ENCODE peak calls at places on chromosomes 16 and 17, in ten cellular contexts. Q, Y, Z, T, H, F, U, D, B and E are unnamed samples.

GRCh38 chr17:16286009-16286946 is 67.0 kb downstream of the CENPV start:
- DNase-seq in Q (peak; percentile 94), U (peak; percentile 47), Y (peak; percentile 98), D (peak; percentile 96), Z (peak; percentile 72), B (peak; percentile 98), T (peak; percentile 99), F (peak; percentile 82), H (peak; percentile 91), E (peak; percentile 96)

GRCh38 chr17:12667299-12667958 is 1.7 kb downstream of the MYOCD start:
- DNase-seq in H (no peak), Q (peak; percentile 96), F (peak; percentile 54), D (no peak), U (no peak), Y (peak; percentile 67), Z (no peak), T (peak; percentile 65), B (peak; percentile 78), E (peak; percentile 85)

GRCh38 chr17:28705728-28706334 is 5.9 kb downstream of the PROCA1 start:
- DNase-seq in Z (no peak), U (no peak), Q (no peak), F (no peak), D (no peak), T (no peak), Y (no peak), B (no peak), H (no peak), E (no peak)

GRCh38 chr17:80491478-80492342 is 15.3 kb upstream of the NPTX1 start:
- DNase-seq in U (no peak), H (no peak), Y (no peak), F (no peak), T (peak; percentile 17), Q (peak; percentile 54), D (no peak), B (no peak), Z (no peak), E (peak; percentile 36)

GRCh38 chr16:88810868-88811599 is 694 bp downstream of the APRT start:
- DNase-seq in Z (peak; percentile 58), F (peak; percentile 72), H (peak; percentile 81), Q (peak; percentile 57), T (peak; percentile 80), B (peak; percentile 51), Y (peak; percentile 79), D (peak; percentile 86), U (peak; percentile 74), E (peak; percentile 85)

GRCh38 chr17:35879748-35880654 is at the start of gene CCL5:
- DNase-seq in D (no peak), B (no peak), F (no peak), U (no peak), T (no peak), Y (peak; percentile 59), Q (no peak), H (no peak), Z (peak; percentile 35), E (peak; percentile 25)

GRCh38 chr17:50945779-50946222 is 79.6 kb upstream of the TOB1 start:
- DNase-seq in Z (no peak), Y (no peak), D (no peak), B (no peak), U (no peak), H (no peak), T (no peak), Q (no peak), F (no peak), E (no peak)

GRCh38 chr16:87922250-87922871 is 14.0 kb downstream of the CA5A start:
- DNase-seq in U (no peak), H (peak; percentile 29), D (peak; percentile 82), F (peak; percentile 48), Q (no peak), Z (no peak), T (no peak), Y (no peak), B (no peak), E (no peak)

GRCh38 chr16:31467151-31467550 is 4.8 kb upstream of the TGFB1I1 start:
- DNase-seq in U (no peak), D (no peak), B (peak; percentile 20), T (no peak), Z (no peak), Y (peak; percentile 45), F (no peak), Q (no peak), H (no peak), E (peak; percentile 55)

GRCh38 chr17:63571632-63572310 is 21.5 kb downstream of the DCAF7 start:
- DNase-seq in B (peak; percentile 61), Y (peak; percentile 76), Z (no peak), Q (peak; percentile 30), D (no peak), T (peak; percentile 87), H (no peak), F (no peak), U (no peak), E (peak; percentile 13)

GRCh38 chr17:76672270-76672851 is 28.8 kb upstream of the ST6GALNAC1 start:
- DNase-seq in T (no peak), B (no peak), F (no peak), Y (no peak), Q (no peak), D (no peak), H (no peak), U (no peak), Z (no peak), E (no peak)

GRCh38 chr17:36017799-36018198 is at the start of gene CCL23:
- DNase-seq in Z (no peak), Y (no peak), U (no peak), H (no peak), T (no peak), D (peak; percentile 26), B (no peak), F (no peak), Q (no peak), E (no peak)

GRCh38 chr17:48100591-48101011 is 677 bp downstream of the CBX1 start:
- DNase-seq in T (peak; percentile 82), Z (peak; percentile 5), F (peak; percentile 30), Y (peak; percentile 62), B (peak; percentile 44), U (peak; percentile 79), Q (peak; percentile 93), D (peak; percentile 55), H (peak; percentile 73), E (peak; percentile 56)

GRCh38 chr17:56284501-56284900 is 131.2 kb downstream of the ANKFN1 start:
- DNase-seq in T (no peak), U (no peak), Q (no peak), D (no peak), B (no peak), Z (no peak), Y (no peak), H (no peak), F (no peak), E (no peak)